ENCODE peak calls at places on chromosomes 7 and 10, in four cellular contexts. D is stomach; B is prostate gland; J is CD8-positive, alpha-beta T cell. S is an unnamed sample.
A peak's percentile ranks its signal among the peaks of the same experiment; 100 is the strongest.

GRCh38 chr10:63068246-63068645 is 64.9 kb upstream of the NRBF2 start:
- DNase-seq in B (no peak), J (no peak), D (no peak), S (no peak)

GRCh38 chr7:125061776-125062397 is 132.3 kb upstream of the POT1 start:
- DNase-seq in D (no peak), B (no peak), J (no peak), S (no peak)

GRCh38 chr10:46541017-46541661 is 15.3 kb downstream of the GPRIN2 start:
- DNase-seq in B (no peak), J (no peak), D (peak; percentile 69), S (no peak)

GRCh38 chr10:133167693-133168616 is 7.9 kb downstream of the KNDC1 start:
- DNase-seq in B (no peak), J (no peak), D (no peak), S (no peak)

GRCh38 chr7:38428040-38428439 is 154.6 kb upstream of the TARP start:
- DNase-seq in D (no peak), B (no peak), J (no peak), S (no peak)

GRCh38 chr7:129789652-129790051 is 163.1 kb downstream of the UBE2H start:
- DNase-seq in J (no peak), B (no peak), D (no peak), S (no peak)

GRCh38 chr10:132826524-132827422 is 40.8 kb upstream of the NKX6-2 start:
- DNase-seq in B (no peak), J (no peak), D (peak; percentile 15), S (no peak)

GRCh38 chr10:126119591-126119990 is 223.2 kb downstream of the FANK1 start:
- DNase-seq in D (no peak), J (no peak), B (no peak), S (no peak)

GRCh38 chr7:42186181-42186580 is 50.8 kb downstream of the GLI3 start:
- DNase-seq in B (no peak), J (no peak), D (no peak), S (no peak)

GRCh38 chr10:3427316-3427715 is 254.7 kb upstream of the PITRM1 start:
- DNase-seq in D (no peak), J (no peak), B (no peak), S (no peak)

GRCh38 chr7:113197274-113197673 is 78.9 kb upstream of the SMIM30 start:
- DNase-seq in J (no peak), B (no peak), D (no peak), S (no peak)

GRCh38 chr7:319267-319661 is 29.3 kb downstream of the FOXL3 start:
- DNase-seq in B (no peak), J (no peak), D (no peak), S (no peak)

GRCh38 chr7:1854521-1855395 is 184.7 kb downstream of the ELFN1 start:
- DNase-seq in D (no peak), B (no peak), J (no peak), S (no peak)

GRCh38 chr10:48506147-48506917 is 98.5 kb downstream of the ARHGAP22 start:
- DNase-seq in B (no peak), D (peak; percentile 24), J (no peak), S (no peak)
- TF ChIP-seq CTCF in B (no peak), D (no peak), J (no peak), S (no peak)

GRCh38 chr10:30040597-30040996 is 18.8 kb downstream of the JCAD start:
- DNase-seq in B (no peak), J (no peak), D (no peak), S (no peak)
- H3K27ac ChIP-seq in B (no peak overlapping the region), J (no peak overlapping the region), D (no peak overlapping the region), S (no peak overlapping the region)

DNA sequence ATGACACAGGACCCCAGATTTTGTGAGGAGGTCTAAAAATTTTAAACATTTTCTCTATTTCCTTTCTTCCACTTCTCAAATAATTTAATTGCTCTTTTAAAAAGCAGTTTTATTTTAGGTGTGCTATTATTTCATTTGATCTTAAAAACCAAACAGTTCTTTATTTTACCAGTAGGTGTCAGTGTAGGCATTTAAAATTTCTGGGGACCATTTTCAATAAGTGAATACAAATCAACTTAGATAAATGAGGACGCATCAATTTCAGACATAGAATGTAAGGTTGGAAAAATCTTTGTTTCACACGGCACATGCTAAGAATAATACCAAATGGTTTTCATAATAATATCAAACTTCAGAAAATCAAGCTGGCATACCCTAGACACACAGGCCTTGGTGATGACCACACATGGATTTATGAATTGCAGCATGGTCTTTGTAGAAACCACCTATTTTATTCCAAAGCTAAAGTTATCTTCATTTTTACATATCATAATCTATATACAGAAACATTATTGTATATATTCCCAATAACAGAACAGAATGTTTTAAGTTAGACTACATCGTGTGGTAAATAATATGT is 127.6 kb upstream of the SLC26A5 start:
- DNase-seq in J (no peak), D (no peak), B (no peak), S (no peak)
- TF ChIP-seq CTCF in J (peak; percentile 78), D (peak; percentile 49), B (peak; percentile 58), S (peak; percentile 69)

DNA sequence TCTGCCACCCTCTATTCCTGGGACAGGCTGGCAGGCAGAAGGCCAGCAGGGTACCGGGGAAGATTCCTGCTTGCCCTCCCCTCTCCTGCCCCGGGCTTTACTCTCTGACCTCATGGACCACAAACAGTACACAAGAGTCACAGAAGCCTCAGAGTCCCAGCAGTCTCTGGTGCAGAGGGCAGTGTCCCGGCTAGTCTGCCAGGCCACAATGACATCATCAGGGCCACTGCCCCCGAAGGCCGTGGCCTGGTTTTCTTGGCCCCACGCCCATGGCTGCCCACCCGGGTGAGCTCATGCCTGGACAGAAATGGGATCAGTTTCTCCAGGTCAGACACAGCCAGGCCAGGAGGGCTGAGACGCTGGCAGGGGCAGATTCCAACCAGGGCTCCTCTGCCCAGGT is 91.9 kb downstream of the MYL10 start:
- DNase-seq in J (no peak), B (no peak), D (no peak), S (no peak)
- H3K27ac ChIP-seq in J (no peak overlapping the region), B (no peak overlapping the region), D (no peak overlapping the region), S (no peak overlapping the region)

DNA sequence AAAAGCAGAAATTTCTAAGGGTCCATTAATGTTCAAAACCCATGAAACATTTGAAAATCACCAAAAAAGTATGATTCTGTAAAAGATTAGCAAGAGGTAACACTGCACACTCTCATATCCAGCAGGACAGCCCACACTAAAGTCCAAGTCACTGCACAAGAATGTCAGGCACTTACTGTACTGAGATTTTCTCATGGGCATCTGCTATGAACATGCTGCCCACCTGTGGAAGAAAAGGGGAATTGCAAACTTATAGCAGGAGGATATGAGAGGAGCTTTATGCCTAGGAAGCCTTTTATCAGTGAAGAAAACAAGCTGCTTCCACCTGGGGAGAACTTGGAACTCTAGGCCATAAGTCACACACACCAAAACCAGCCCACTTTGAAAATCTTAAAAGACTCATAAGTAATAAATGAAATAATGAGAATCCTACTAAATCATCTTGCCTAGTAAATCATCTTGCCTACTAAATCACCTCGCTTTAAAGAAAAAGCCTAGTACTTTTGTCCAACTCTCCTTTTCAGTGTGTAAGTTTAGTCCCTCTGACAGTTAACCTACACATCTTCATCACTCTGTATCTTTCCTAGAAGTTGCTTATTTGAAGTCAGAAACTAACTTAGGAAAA is 46.1 kb downstream of the ARMH3 start:
- DNase-seq in B (peak; percentile 68), D (peak; percentile 47), J (peak; percentile 24), S (no peak)
- TF ChIP-seq CTCF in B (peak; percentile 76), D (peak; percentile 79), J (peak; percentile 82), S (peak; percentile 74)

GRCh38 chr10:15370212-15370740 is 813 bp downstream of the FAM171A1 start:
- DNase-seq in J (peak; percentile 8), D (no peak), B (peak; percentile 13), S (no peak)
- H3K27ac ChIP-seq in J (no peak overlapping the region), D (peak overlapping the region; percentile 70), B (peak overlapping the region; percentile 61), S (no peak overlapping the region)

GRCh38 chr10:15262036-15262713 is 93.7 kb upstream of the NMT2 start:
- DNase-seq in D (no peak), J (no peak), B (peak; percentile 42), S (no peak)
- TF ChIP-seq CTCF in D (no peak), J (peak; percentile 14), B (peak; percentile 35), S (no peak)

GRCh38 chr7:117844678-117845077 is 28.6 kb downstream of the CTTNBP2 start:
- DNase-seq in D (no peak), B (no peak), J (no peak), S (no peak)

GRCh38 chr7:117837841-117838240 is 35.4 kb downstream of the CTTNBP2 start:
- DNase-seq in D (no peak), B (no peak), J (no peak), S (no peak)

GRCh38 chr7:117834983-117835664 is 38.1 kb downstream of the CTTNBP2 start:
- DNase-seq in B (no peak), J (no peak), D (no peak), S (no peak)

GRCh38 chr7:117839507-117839906 is 33.7 kb downstream of the CTTNBP2 start:
- DNase-seq in B (no peak), J (no peak), D (no peak), S (no peak)
- H3K27ac ChIP-seq in B (no peak overlapping the region), J (no peak overlapping the region), D (no peak overlapping the region), S (no peak overlapping the region)

S was measured in CD4-positive, alpha-beta T cell.